ENCODE peak calls at places on chromosomes 4 and X, in five cellular contexts. N is ELF-1; I is activated CD8-positive, alpha-beta memory T cell treated with anti-CD3 and anti-CD28 coated beads, Interleukin-2, amount 10 ng/mL, durations not matched to agents 7 days and 5 days; C is choroid plexus epithelial cell; K is DMS79. G is an unnamed sample.

GRCh38 chrX:126063984-126064383 is 102.1 kb downstream of the DCAF12L2 start:
- DNase-seq in C (no peak), I (no peak), K (no peak), N (no peak), G (no peak)

GRCh38 chr4:152815078-152815477 is 35.3 kb downstream of the ARFIP1 start:
- DNase-seq in I (no peak), C (peak; percentile 68), K (no peak), N (no peak), G (no peak)

GRCh38 chrX:1918780-1919179 is 303.9 kb downstream of the ASMT start:
- DNase-seq in K (no peak), C (no peak), N (no peak), I (no peak), G (no peak)

GRCh38 chr4:148055844-148056243 is 324.0 kb downstream of the ARHGAP10 start:
- DNase-seq in K (no peak), C (no peak), N (no peak), I (no peak), G (no peak)

GRCh38 chrX:34638116-34638515 is 19.0 kb downstream of the TMEM47 start:
- DNase-seq in C (peak; percentile 70), I (no peak), N (peak; percentile 16), K (no peak), G (no peak)

GRCh38 chr4:6714954-6715353 is 1.0 kb upstream of the BLOC1S4 start:
- DNase-seq in N (no peak), I (no peak), C (no peak), K (no peak), G (no peak)

GRCh38 chr4:52037730-52038108 is 380 bp downstream of the SGCB start:
- DNase-seq in C (peak; percentile 39), N (peak; percentile 49), I (peak; percentile 55), K (no peak), G (peak; percentile 41)

GRCh38 chrX:138756234-138756633 is 44.7 kb upstream of the FGF13 start:
- DNase-seq in K (no peak), I (no peak), C (peak; percentile 1), N (peak; percentile 91), G (no peak)

GRCh38 chrX:123818243-123818642 is 41.6 kb upstream of the XIAP start:
- DNase-seq in N (no peak), I (no peak), K (no peak), C (peak; percentile 51), G (no peak)

GRCh38 chrX:11641368-11641767 is 24.4 kb downstream of the ARHGAP6 start:
- DNase-seq in K (no peak), C (peak; percentile 14), N (no peak), I (no peak), G (no peak)

GRCh38 chr4:40475609-40476008 is 140.5 kb downstream of the CHRNA9 start:
- DNase-seq in N (no peak), K (peak; percentile 19), I (no peak), C (no peak), G (no peak)

GRCh38 chr4:110837896-110838450 is 215.1 kb upstream of the PITX2 start:
- DNase-seq in I (no peak), N (peak; percentile 48), C (no peak), K (no peak), G (no peak)

GRCh38 chr4:1055721-1056590 is 44.5 kb downstream of the FGFRL1 start:
- DNase-seq in I (peak; percentile 89), K (no peak), N (no peak), C (peak; percentile 57), G (peak; percentile 80)

GRCh38 chr4:18529482-18529881 is 507.9 kb upstream of the LCORL start:
- DNase-seq in I (no peak), N (no peak), C (no peak), K (no peak), G (no peak)